ENCODE peak calls at places on chromosomes 2 and 18, in seven cellular contexts. S is heart right ventricle, L is heart left ventricle, V is GM23338, Q is left lung, C is astrocyte of the spinal cord, M is cardiac fibroblast. J is an unnamed sample.

GRCh38 chr2:230824406-230824978 is 40.2 kb upstream of the ITM2C start:
- DNase-seq in Q (no peak), V (peak), M (peak), S (no peak), C (peak), L (no peak), J (peak)

GRCh38 chr18:76491801-76492668 is 3.0 kb downstream of the ZNF516 start:
- DNase-seq in L (no peak), V (peak), S (peak), Q (peak), M (peak), C (no peak), J (peak)

GRCh38 chr2:120230515-120231471 is 7.6 kb upstream of the TMEM185B start:
- DNase-seq in V (no peak), Q (no peak), L (no peak), S (no peak), C (no peak), M (no peak), J (no peak)

GRCh38 chr2:136006658-136007057 is 21.2 kb upstream of the DARS1 start:
- DNase-seq in S (no peak), V (peak), C (no peak), Q (no peak), L (no peak), M (no peak), J (no peak)

GRCh38 chr2:164203131-164203530 is 418.2 kb downstream of the GRB14 start:
- DNase-seq in L (no peak), C (no peak), V (no peak), M (peak), S (no peak), Q (no peak), J (no peak)

GRCh38 chr2:1162768-1163584 is 212.3 kb downstream of the SNTG2 start:
- DNase-seq in L (peak), S (no peak), V (no peak), C (peak), Q (no peak), M (no peak), J (no peak)

GRCh38 chr2:240648650-240649275 is 23.5 kb downstream of the GPR35 start:
- DNase-seq in M (no peak), L (no peak), C (no peak), Q (no peak), V (peak), S (no peak), J (peak)

GRCh38 chr18:54783100-54783499 is 45.2 kb upstream of the RAB27B start:
- DNase-seq in V (no peak), C (no peak), M (no peak), L (no peak), S (no peak), Q (no peak), J (no peak)

GRCh38 chr2:160213511-160213910 is 13.4 kb upstream of the ITGB6 start:
- DNase-seq in V (no peak), S (no peak), Q (no peak), M (no peak), L (no peak), C (no peak), J (no peak)

GRCh38 chr2:88832256-88832991 is 141.0 kb downstream of the RPIA start:
- DNase-seq in V (peak), S (no peak), L (no peak), Q (no peak), M (no peak), C (no peak), J (no peak)

GRCh38 chr2:88832992-88833389 is 141.5 kb downstream of the RPIA start:
- DNase-seq in V (no peak), Q (no peak), L (no peak), C (no peak), S (no peak), M (no peak), J (no peak)

GRCh38 chr2:88829607-88830463 is 138.4 kb downstream of the RPIA start:
- DNase-seq in M (no peak), Q (no peak), C (no peak), S (no peak), L (no peak), V (no peak), J (no peak)

GRCh38 chr2:88831071-88831791 is 139.8 kb downstream of the RPIA start:
- DNase-seq in Q (no peak), S (no peak), C (peak), V (no peak), L (no peak), M (no peak), J (no peak)

GRCh38 chr2:88831792-88832248 is 140.3 kb downstream of the RPIA start:
- DNase-seq in V (peak), C (peak), Q (peak), M (peak), L (no peak), S (peak), J (peak)
- TF ChIP-seq CTCF in V (peak), C (peak), Q (peak), M (peak), L (peak), S (peak), J (peak)

DNA sequence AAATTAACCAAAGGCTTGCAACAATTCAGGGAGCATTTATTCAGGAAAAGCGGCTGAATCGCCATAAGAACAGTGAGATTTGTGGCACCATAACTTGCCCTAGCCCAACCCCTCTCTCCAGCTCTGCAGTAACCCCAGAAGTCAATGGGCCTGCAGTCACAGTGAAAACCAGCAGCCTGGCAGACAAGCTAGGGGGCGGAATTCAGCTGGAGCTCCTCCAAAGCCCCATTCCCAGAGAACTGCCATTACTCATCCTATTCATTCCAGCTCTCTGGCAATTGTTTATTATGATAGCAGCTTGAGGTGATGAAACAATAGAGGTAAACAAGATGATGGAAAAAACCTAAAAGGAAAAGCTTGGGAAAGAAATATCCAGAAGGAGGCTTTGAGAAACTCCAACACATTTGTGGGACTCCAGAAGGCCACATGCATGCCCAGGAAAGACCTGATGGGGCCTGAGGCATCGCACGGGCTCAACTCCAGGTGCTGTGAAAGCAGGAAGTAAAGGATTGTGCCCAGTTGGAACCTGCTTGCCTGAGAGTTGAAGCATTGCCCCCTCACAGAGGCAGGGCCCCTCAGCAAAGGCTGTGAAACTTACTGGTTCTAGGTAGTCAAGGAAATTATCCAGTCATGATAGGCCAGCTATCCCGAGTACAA is 126.8 kb downstream of the TWIST2 start:
- DNase-seq in S (no peak), C (peak), M (peak), V (peak), L (no peak), Q (no peak), J (peak)
- TF ChIP-seq CTCF in S (no peak), C (peak), M (peak), V (peak), L (no peak), Q (no peak), J (peak)

GRCh38 chr2:23563673-23564617 is 179.0 kb downstream of the KLHL29 start:
- DNase-seq in L (peak), Q (no peak), M (peak), S (peak), V (peak), C (peak), J (no peak)
- TF ChIP-seq CTCF in L (no peak), Q (no peak), M (no peak), S (no peak), V (peak), C (peak), J (peak)

DNA sequence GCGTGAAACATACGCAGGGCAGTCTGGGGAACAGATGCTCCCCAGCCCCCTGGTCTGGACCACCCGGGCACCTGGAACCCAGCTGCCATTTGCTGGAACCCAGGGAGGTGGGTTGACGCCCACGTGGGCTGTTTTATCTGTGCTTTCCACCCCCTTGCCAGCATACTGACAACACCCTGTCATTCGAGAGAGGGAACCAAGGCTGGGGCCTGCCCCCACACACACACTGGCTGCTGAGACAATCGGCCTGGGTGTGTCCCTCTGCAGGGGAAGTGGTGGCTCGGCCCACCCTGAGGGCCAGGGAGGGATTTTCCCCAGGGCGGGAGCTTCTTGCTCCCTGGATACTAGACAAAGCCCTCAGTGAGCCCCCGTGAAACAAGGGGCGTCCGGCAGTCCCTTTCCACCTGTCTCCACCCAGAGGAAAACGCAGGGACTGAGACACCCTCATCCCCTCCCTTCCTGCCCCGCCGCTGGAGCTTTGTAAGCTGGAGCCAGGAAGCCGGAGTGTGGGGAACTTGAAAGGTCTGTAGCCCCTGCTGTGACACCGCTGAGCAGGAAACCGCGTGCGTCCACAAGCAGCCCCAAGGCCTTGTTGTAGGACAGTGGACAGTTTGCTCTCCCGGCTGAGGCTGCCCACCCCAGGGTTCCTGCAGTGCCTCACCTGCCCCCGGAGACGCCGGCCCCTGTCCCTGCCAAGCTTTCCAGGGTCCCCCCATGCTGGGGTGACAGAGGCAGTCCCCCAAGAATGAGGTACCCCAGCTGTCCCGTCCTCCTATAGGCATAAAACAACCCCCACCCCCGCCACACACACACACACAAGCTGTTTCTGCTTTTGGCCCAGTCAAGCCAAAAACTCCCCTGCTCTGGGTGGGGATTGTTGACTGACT is 14.1 kb upstream of the KLF11 start:
- DNase-seq in M (no peak), Q (peak), V (peak), S (peak), C (peak), L (peak), J (peak)
- TF ChIP-seq CTCF in M (no peak), Q (no peak), V (peak), S (no peak), C (no peak), L (peak), J (peak)

DNA sequence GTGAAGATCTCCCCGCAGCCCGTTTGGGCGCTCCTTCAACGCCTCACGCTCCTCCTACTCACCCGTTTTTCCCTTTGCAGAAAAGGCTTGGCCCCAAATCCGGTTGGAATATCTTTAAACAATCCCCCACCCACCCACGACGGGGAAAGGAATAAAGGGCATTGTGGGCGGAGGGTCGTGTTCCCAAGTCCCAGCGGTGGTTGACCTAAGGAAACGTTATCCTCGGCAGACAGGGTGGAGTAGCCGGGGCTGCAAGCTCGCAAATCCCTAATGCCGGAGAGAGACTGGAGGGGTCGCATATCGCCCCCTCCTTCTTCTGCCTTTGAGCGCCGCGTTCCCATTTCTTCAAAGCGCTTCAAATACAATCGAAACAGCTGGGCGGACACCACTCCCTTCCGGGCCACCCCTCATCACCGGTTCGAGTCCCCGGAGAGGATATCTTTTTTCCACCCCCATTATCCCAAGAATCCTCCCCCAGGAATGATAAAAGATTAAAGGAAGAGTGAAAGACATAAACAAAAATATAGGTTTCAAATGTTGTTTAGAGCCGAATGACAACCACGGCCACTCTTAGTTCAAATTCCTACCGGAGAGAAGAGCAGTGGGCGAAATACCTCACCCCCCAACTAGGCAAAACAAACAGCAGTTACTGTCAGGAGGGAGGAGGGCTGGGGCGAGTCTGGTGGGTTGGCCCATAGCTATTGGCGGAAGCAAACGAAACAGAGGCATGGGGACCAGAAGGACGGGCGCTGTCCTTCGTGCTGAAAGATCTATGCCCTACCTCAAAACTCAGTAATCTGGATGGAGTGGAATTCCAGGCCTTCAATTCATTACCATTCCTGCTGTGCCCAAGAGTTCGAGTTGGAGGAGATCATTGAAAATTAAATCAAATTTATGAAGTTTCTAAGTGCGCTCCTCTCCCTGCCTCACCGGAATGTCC is 2.8 kb upstream of the GAD1 start:
- DNase-seq in L (no peak), S (peak), C (peak), Q (no peak), V (peak), M (peak), J (peak)
- TF ChIP-seq CTCF in L (no peak), S (no peak), C (no peak), Q (no peak), V (no peak), M (no peak), J (no peak)

GRCh38 chr2:48601349-48601748 is 16.3 kb upstream of the GTF2A1L start:
- DNase-seq in V (peak), S (no peak), L (no peak), Q (no peak), M (no peak), C (no peak), J (peak)
- TF ChIP-seq CTCF in V (peak), S (no peak), L (peak), Q (no peak), M (peak), C (peak), J (peak)

GRCh38 chr2:28960401-28960800 is 20.7 kb upstream of the TOGARAM2 start:
- DNase-seq in Q (no peak), S (no peak), L (no peak), M (no peak), C (no peak), V (no peak), J (no peak)

GRCh38 chr2:28955492-28955891 is 25.6 kb upstream of the TOGARAM2 start:
- DNase-seq in Q (no peak), S (no peak), V (peak), C (no peak), M (no peak), L (no peak), J (peak)

GRCh38 chr2:28958689-28959088 is 22.4 kb upstream of the TOGARAM2 start:
- DNase-seq in S (peak), L (peak), M (peak), V (peak), Q (no peak), C (peak), J (peak)

GRCh38 chr2:28956415-28956826 is 24.7 kb upstream of the TOGARAM2 start:
- DNase-seq in Q (no peak), S (peak), C (no peak), L (no peak), M (peak), V (peak), J (peak)

GRCh38 chr2:28956890-28957289 is 24.2 kb upstream of the TOGARAM2 start:
- DNase-seq in M (peak), S (no peak), Q (no peak), V (peak), C (no peak), L (no peak), J (peak)
- TF ChIP-seq CTCF in M (peak), S (peak), Q (no peak), V (peak), C (peak), L (peak), J (peak)

GRCh38 chr2:144603334-144603733 is 83.4 kb upstream of the ZEB2 start:
- DNase-seq in Q (no peak), M (no peak), V (no peak), S (no peak), C (no peak), L (no peak), J (no peak)
- TF ChIP-seq CTCF in Q (no peak), M (no peak), V (no peak), S (no peak), C (no peak), L (no peak), J (no peak)

GRCh38 chr2:177622516-177622915 is 229.9 kb downstream of the AGPS start:
- DNase-seq in L (no peak), C (no peak), S (no peak), M (no peak), Q (no peak), V (peak), J (peak)
- TF ChIP-seq CTCF in L (no peak), C (no peak), S (peak), M (no peak), Q (no peak), V (peak), J (peak)

GRCh38 chr2:102522890-102523289 is 49.9 kb downstream of the SLC9A4 start:
- DNase-seq in M (no peak), S (no peak), V (no peak), L (no peak), Q (no peak), C (no peak), J (no peak)

GRCh38 chr2:102518170-102518569 is 45.1 kb downstream of the SLC9A4 start:
- DNase-seq in S (no peak), V (no peak), C (no peak), L (no peak), M (no peak), Q (no peak), J (no peak)

GRCh38 chr2:102522169-102522568 is 49.1 kb downstream of the SLC9A4 start:
- DNase-seq in M (no peak), C (no peak), Q (no peak), V (no peak), S (no peak), L (no peak), J (no peak)

GRCh38 chr2:102520801-102521200 is 47.8 kb downstream of the SLC9A4 start:
- DNase-seq in S (no peak), Q (no peak), L (no peak), V (no peak), C (peak), M (no peak), J (no peak)

DNA sequence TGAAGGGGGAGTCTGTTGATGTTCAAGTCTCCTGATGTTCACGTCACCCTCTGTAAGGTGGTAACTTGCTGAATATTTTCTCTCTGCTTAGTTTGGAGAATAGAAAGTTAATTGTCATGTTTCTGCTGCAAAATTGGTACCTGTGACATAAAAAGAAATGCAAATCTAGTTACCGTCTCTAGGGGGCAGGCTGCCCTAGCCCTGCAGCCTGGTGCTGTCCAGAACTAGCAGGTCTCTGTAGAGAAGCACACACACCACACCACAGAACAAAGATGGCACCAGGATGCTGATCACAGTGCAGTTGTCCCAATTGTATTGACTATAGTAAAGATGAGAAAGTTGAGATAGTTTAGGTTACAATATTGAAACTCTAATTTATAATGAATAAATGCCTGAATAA is 47.0 kb downstream of the SLC9A4 start:
- DNase-seq in M (peak), V (peak), C (peak), Q (no peak), L (no peak), S (no peak), J (peak)
- TF ChIP-seq CTCF in M (peak), V (peak), C (peak), Q (peak), L (peak), S (peak), J (peak)